ENCODE peak calls at places on chromosomes 3 and 15, in seven cellular contexts. D, Y, I, H, V, C and M are unnamed samples. For H3K9me3, the result is how much of the 10 kb centered on the place peaks cover.

GRCh38 chr3:71064288-71064975 is 519.1 kb downstream of the FOXP1 start:
- DNase-seq in Y (peak), V (peak), D (peak), C (no peak), I (no peak), H (no peak), M (peak)

GRCh38 chr3:169811606-169812123 is 1.0 kb upstream of the LRRIQ4 start:
- DNase-seq in H (peak), V (no peak), Y (no peak), C (no peak), I (no peak), D (no peak), M (no peak)

GRCh38 chr15:22788004-22788403 is 1.6 kb downstream of the NIPA1 start:
- DNase-seq in I (no peak), V (peak), H (no peak), D (no peak), C (no peak), Y (no peak), M (no peak)

GRCh38 chr15:40772014-40772413 is 2.2 kb downstream of the C15orf62 start:
- DNase-seq in V (no peak), H (no peak), D (no peak), C (no peak), Y (no peak), I (no peak), M (no peak)

GRCh38 chr3:55963611-55964010 is 476.5 kb upstream of the WNT5A start:
- DNase-seq in C (no peak), V (no peak), H (no peak), Y (no peak), D (no peak), I (no peak), M (no peak)

GRCh38 chr3:117084277-117084676 is 374.7 kb downstream of the TUSC7 start:
- DNase-seq in Y (no peak), I (no peak), C (no peak), D (no peak), H (no peak), V (no peak), M (no peak)

GRCh38 chr15:87931584-87931983 is 325.0 kb downstream of the NTRK3 start:
- DNase-seq in I (no peak), D (no peak), Y (no peak), V (no peak), H (no peak), C (no peak), M (no peak)

GRCh38 chr3:16811950-16812349 is 72.8 kb upstream of the PLCL2 start:
- DNase-seq in V (no peak), Y (no peak), H (no peak), D (no peak), C (no peak), I (no peak), M (no peak)

GRCh38 chr3:113079532-113079931 is 88.7 kb downstream of the GTPBP8 start:
- DNase-seq in C (no peak), Y (no peak), D (no peak), I (no peak), H (no peak), V (no peak), M (no peak)

DNA sequence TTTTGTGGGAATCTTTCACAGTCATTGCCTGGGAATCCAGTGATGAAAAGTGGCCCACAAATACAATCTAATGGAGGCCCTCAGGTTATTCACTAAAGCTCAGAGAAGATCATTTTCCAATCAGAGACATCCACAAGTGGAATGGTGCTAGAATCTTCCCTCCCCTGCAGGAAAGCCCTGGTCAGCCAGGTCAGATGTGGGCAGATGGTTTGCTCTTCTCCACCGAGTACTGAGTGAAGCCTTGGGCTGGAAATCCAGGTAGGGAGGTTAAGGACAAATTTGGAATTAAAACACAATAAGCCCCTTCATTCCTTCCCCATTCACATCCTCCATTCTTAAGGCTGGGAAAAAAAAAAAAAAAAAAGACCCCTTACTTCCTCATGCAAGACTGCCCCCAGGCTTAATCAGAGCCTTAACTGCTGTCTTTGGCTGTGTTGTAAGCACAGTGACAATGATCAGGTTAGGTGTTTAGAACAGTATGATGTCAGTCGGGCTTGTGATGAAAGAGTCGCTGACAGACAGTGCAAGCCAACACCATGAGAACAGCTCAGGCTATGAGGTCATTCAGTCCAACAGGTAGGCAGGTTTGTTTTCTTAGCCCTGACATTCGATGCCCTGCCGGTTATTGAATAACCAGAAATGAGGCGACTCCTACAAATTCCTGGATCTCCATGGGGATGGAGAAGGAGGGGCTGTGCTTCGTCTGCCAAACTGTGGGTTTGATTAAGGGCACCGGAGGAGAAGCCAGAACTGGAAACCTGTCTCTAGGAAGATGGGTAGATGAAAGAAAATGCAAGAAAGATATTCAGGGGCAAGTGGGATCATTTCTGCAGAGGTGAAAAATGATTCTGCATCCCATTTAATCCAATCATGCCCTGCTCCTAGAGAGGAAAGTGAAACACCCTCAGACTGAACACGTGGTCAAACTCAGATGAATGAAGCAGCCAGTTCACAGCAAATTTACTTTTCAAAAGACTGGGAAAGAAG is 23.5 kb upstream of the HES1 start:
- DNase-seq in D (peak), V (peak), I (peak), H (no peak), Y (no peak), C (no peak), M (no peak)
- H3K4me3 ChIP-seq in D (no peak), V (no peak), I (no peak), H (no peak), Y (no peak), C (no peak), M (no peak)

GRCh38 chr15:24985224-24985623 is 30.4 kb downstream of the SNRPN start:
- DNase-seq in V (no peak), Y (no peak), C (no peak), D (no peak), H (no peak), I (no peak), M (no peak)
- H3K9me3 ChIP-seq in V (under half), Y (under half), C (under half), D (under half), H (under half), I (under half), M (under half)

GRCh38 chr3:14412831-14413380 is 10.5 kb downstream of the SLC6A6 start:
- DNase-seq in Y (no peak), C (no peak), D (no peak), H (no peak), I (no peak), V (no peak), M (peak)
- TF ChIP-seq EP300 in Y (no peak), C (no peak), D (no peak), H (no peak), I (no peak), V (no peak), M (no peak)

GRCh38 chr15:48596415-48596814 is 49.1 kb downstream of the FBN1 start:
- DNase-seq in V (no peak), H (no peak), C (no peak), Y (no peak), D (no peak), I (no peak), M (no peak)
- H3K4me3 ChIP-seq in V (no peak), H (no peak), C (no peak), Y (no peak), D (no peak), I (no peak), M (no peak)

DNA sequence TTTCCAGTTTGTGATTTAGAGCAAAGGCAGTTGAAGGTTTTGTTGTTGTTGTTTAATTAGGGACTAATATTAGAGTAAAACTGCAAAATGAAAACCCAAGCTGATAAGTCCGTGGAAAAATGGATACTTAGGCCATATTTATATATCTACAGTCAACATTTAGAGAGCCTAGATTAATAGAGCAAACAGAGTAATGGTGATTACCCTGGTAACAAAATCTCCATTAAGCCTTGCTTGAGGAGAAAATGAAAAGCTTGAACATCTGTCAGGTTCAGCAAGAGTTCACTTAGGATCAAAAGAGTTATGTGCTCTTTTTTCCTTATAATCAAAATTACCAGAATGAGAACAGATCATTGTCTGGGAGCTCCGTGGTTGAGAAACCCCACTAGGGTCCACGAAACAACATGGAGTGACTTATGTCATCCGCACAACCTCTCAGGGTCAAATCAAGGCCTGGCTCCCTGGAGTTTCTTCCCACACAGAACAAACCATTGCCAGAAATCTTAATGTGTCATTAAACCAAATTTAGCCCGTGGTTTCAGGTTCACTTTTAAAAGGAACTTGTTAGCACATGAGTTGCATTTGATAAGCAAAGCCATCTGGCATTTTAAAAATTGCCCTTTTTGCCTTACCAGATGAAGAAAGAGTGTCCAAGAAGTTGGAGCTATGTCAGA is 381.2 kb downstream of the GABRB3 start:
- DNase-seq in D (no peak), I (no peak), C (no peak), Y (no peak), V (no peak), H (no peak), M (no peak)
- H3K9me3 ChIP-seq in D (under half), I (under half), C (under half), Y (under half), V (under half), H (under half), M (under half)

GRCh38 chr3:143595456-143596077 is 252.7 kb downstream of the SLC9A9 start:
- DNase-seq in I (no peak), V (no peak), H (no peak), D (no peak), Y (no peak), C (peak), M (no peak)

GRCh38 chr3:143586565-143586964 is 261.7 kb downstream of the SLC9A9 start:
- DNase-seq in V (no peak), Y (no peak), C (no peak), D (no peak), I (no peak), H (no peak), M (no peak)

GRCh38 chr3:143594217-143594616 is 254.1 kb downstream of the SLC9A9 start:
- DNase-seq in I (no peak), D (peak), V (peak), H (no peak), C (no peak), Y (no peak), M (no peak)

GRCh38 chr3:143585720-143586456 is 262.4 kb downstream of the SLC9A9 start:
- DNase-seq in Y (no peak), V (no peak), C (no peak), H (no peak), I (no peak), D (no peak), M (no peak)

DNA sequence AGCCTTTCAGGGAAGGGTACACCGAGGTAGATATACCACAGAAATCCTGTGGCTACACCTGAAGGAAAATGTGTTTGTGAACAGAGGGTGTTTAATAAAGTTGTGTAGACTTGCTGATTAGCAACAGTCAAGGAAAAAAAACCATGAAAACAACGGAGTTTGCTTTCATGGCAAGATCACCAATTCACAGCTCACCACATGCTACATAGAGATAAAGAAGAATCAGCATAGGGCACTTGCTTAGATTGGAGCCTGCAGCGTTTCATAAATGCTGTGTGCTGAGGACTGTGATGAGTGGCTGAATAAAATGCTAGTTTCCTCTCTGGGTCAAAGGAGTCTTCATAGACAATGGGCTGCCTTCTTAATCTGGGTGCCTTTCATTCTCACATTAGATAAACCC is 257.6 kb downstream of the SLC9A9 start:
- DNase-seq in V (no peak), I (no peak), D (no peak), Y (no peak), H (no peak), C (no peak), M (no peak)
- TF ChIP-seq EP300 in V (no peak), I (no peak), D (no peak), Y (no peak), H (no peak), C (no peak), M (no peak)

DNA sequence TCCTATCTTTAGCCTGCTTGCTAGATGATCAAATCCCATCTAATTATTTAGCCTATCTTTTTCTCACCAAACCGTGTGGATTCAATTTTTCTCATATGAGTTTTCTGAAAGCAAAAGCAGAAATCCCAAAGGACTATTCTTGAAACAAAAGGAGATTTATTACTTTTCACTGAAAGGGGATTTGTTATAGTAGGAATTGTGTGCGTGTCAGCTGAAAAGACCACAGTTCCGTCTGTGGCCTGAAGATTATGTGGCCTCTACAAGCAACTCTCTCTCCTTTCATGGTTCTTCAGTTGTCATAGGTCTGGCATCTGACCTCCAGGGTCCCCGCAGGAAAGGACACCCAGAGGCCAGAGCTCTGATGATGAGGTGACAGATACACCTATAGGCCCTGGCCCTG is 265.9 kb upstream of the MCTP2 start:
- DNase-seq in Y (no peak), I (no peak), D (no peak), V (no peak), C (no peak), H (no peak), M (no peak)
- H3K4me3 ChIP-seq in Y (no peak), I (no peak), D (no peak), V (no peak), C (no peak), H (no peak), M (no peak)

GRCh38 chr15:79881254-79881653 is 15.6 kb downstream of the MTHFS start:
- DNase-seq in C (no peak), V (no peak), D (no peak), H (no peak), Y (no peak), I (no peak), M (no peak)
- H3K9me3 ChIP-seq in C (under half), V (under half), D (under half), H (under half), Y (under half), I (under half), M (under half)

GRCh38 chr15:48059786-48060185 is 61.0 kb upstream of the SLC24A5 start:
- DNase-seq in Y (no peak), C (no peak), V (no peak), I (peak), D (peak), H (peak), M (peak)
- TF ChIP-seq EP300 in Y (no peak), C (no peak), V (no peak), I (no peak), D (no peak), H (no peak), M (no peak)

GRCh38 chr15:59997070-59997701 is 6.9 kb upstream of the FOXB1 start:
- DNase-seq in H (no peak), V (no peak), D (no peak), I (no peak), C (no peak), Y (no peak), M (no peak)

GRCh38 chr15:59998256-59999063 is 5.7 kb upstream of the FOXB1 start:
- DNase-seq in V (no peak), Y (no peak), I (no peak), C (no peak), D (no peak), H (no peak), M (no peak)

GRCh38 chr15:59999558-60000112 is 4.5 kb upstream of the FOXB1 start:
- DNase-seq in I (no peak), D (no peak), V (no peak), Y (no peak), C (no peak), H (no peak), M (no peak)

GRCh38 chr15:60000113-60000823 is 3.8 kb upstream of the FOXB1 start:
- DNase-seq in C (no peak), H (no peak), D (no peak), Y (no peak), V (no peak), I (no peak), M (no peak)

DNA sequence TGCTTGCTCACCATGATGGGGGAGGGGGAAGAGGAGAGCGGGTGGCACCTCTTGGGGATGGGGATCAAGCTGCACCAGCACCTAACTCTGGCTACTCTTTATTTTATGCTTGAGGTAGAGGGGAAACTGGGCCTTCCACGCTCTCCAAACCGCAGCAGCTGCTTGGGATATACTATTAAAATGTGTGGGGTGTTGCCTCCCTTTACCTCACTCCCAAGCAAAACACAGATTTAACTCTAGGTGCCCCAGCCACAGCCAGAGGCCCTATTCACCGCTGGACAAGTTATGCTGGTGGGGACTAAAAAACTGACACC is 5.1 kb upstream of the FOXB1 start:
- DNase-seq in C (no peak), D (no peak), H (no peak), I (no peak), V (no peak), Y (no peak), M (no peak)
- H3K4me3 ChIP-seq in C (no peak), D (no peak), H (no peak), I (no peak), V (no peak), Y (no peak), M (no peak)